ENCODE peak calls at places on chromosomes 5 and 9, in five cellular contexts. V is stimulated activated CD8-positive, alpha-beta memory T cell treated with anti-CD3 and anti-CD28 coated beads, Interleukin-15, amount 100 ng/mL, for 48 hours; G is GM20000; T is activated effector memory CD4-positive, alpha-beta T cell treated with anti-CD3 and anti-CD28 coated beads, Interleukin-2, amount 50 U/mL, for 16 hours; Z is HT-29. U is an unnamed sample.

GRCh38 chr5:310941-311434 is 10.5 kb upstream of the AHRR start:
- DNase-seq in V (no peak), G (no peak), T (peak), Z (peak), U (no peak)

GRCh38 chr5:93573627-93573974 is 7.4 kb downstream of the NR2F1-AS1 start:
- DNase-seq in V (no peak), G (no peak), T (no peak), Z (no peak), U (no peak)

GRCh38 chr5:111691508-111691907 is 65.5 kb downstream of the NREP start:
- DNase-seq in V (no peak), G (no peak), T (no peak), Z (no peak), U (no peak)

GRCh38 chr9:99298660-99299059 is 76.6 kb downstream of the SEC61B start:
- DNase-seq in V (no peak), G (no peak), T (no peak), Z (no peak), U (no peak)

GRCh38 chr5:108749130-108749861 is 1.6 kb downstream of the FER start:
- DNase-seq in V (peak), G (peak), T (no peak), Z (peak), U (no peak)

GRCh38 chr9:108469654-108470053 is 386.1 kb downstream of the ACTL7B start:
- DNase-seq in V (no peak), G (no peak), T (no peak), Z (no peak), U (no peak)

GRCh38 chr9:93646640-93647178 is 70.3 kb downstream of the PHF2 start:
- DNase-seq in V (no peak), G (no peak), T (no peak), Z (no peak), U (no peak)

GRCh38 chr5:148760945-148761638 is 65.3 kb upstream of the ADRB2 start:
- DNase-seq in V (peak), G (peak), T (no peak), Z (no peak), U (no peak)

GRCh38 chr5:95873351-95873750 is 50.8 kb upstream of the GLRX start:
- DNase-seq in V (no peak), G (no peak), T (no peak), Z (no peak), U (no peak)

GRCh38 chr9:124764774-124765438 is 6.2 kb downstream of the NR6A1 start:
- DNase-seq in V (no peak), G (peak), T (no peak), Z (peak), U (no peak)

GRCh38 chr5:140220698-140221064 is 45.7 kb downstream of the CYSTM1 start:
- DNase-seq in V (no peak), G (no peak), T (no peak), Z (no peak), U (no peak)

GRCh38 chr9:68760674-68761003 is 55.6 kb downstream of the PIP5K1B start:
- DNase-seq in V (no peak), G (no peak), T (no peak), Z (no peak), U (no peak)

GRCh38 chr5:175319199-175319598 is 124.8 kb downstream of the DRD1 start:
- DNase-seq in V (no peak), G (no peak), T (no peak), Z (no peak), U (no peak)

GRCh38 chr5:5078009-5078897 is 61.9 kb upstream of the ADAMTS16 start:
- DNase-seq in V (no peak), G (no peak), T (no peak), Z (no peak), U (no peak)

GRCh38 chr9:81687521-81688261 is 1.7 kb downstream of the TLE1 start:
- DNase-seq in V (no peak), G (peak), T (no peak), Z (peak), U (no peak)

GRCh38 chr5:106875591-106876297 is 795.0 kb downstream of the EFNA5 start:
- DNase-seq in V (no peak), G (peak), T (no peak), Z (no peak), U (peak)

GRCh38 chr5:151497391-151498002 is 50.1 kb downstream of the SLC36A1 start:
- DNase-seq in V (no peak), G (no peak), T (no peak), Z (no peak), U (no peak)